ENCODE peak calls at places on chromosome 1, in eight cellular contexts. J is astrocyte of the spinal cord; F is stimulated activated CD8-positive, alpha-beta memory T cell treated with anti-CD3 and anti-CD28 coated beads, Interleukin-12 subunit alpha, Interleukin-12 subunit beta, amount 100 ng/mL, for 4 hours; I is T-helper 2 cell; B is colonic mucosa; D is activated CD4-positive, CD25-positive, alpha-beta regulatory T cell; L is IMR-90; T is activated T-cell treated with anti-CD3 and anti-CD28 coated beads for 1 hour. E is an unnamed sample.

GRCh38 chr1:110945626-110946025 is 18.1 kb downstream of the LRIF1 start:
- DNase-seq in J (no peak), F (no peak), I (no peak), B (no peak), D (no peak), L (no peak), T (no peak), E (no peak)

GRCh38 chr1:7358346-7358745 is 412.8 kb upstream of the VAMP3 start:
- DNase-seq in J (no peak), F (no peak), I (no peak), B (no peak), D (no peak), L (no peak), T (no peak), E (no peak)

GRCh38 chr1:107477233-107477632 is 336.4 kb downstream of the NTNG1 start:
- DNase-seq in J (no peak), F (no peak), I (no peak), B (peak), D (no peak), L (no peak), T (no peak), E (no peak)

GRCh38 chr1:96698332-96698983 is 23.1 kb upstream of the PTBP2 start:
- DNase-seq in J (peak), F (no peak), I (no peak), B (no peak), D (no peak), L (peak), T (no peak), E (no peak)

GRCh38 chr1:92536593-92537332 is 50.0 kb upstream of the GFI1 start:
- DNase-seq in J (peak), F (no peak), I (no peak), B (no peak), D (no peak), L (peak), T (no peak), E (no peak)

GRCh38 chr1:61585714-61586113 is 139.2 kb downstream of the TM2D1 start:
- DNase-seq in J (no peak), F (no peak), I (no peak), B (peak), D (no peak), L (no peak), T (no peak), E (no peak)

GRCh38 chr1:212366901-212367300 is 47.8 kb downstream of the PACC1 start:
- DNase-seq in J (peak), F (no peak), I (no peak), B (no peak), D (no peak), L (peak), T (no peak), E (no peak)

GRCh38 chr1:86552376-86552775 is 5.5 kb downstream of the CLCA4 start:
- DNase-seq in J (no peak), F (no peak), I (no peak), B (no peak), D (no peak), L (no peak), T (no peak), E (no peak)

GRCh38 chr1:27109103-27109822 is 45.7 kb downstream of the SLC9A1 start:
- DNase-seq in J (no peak), F (no peak), I (no peak), B (peak), D (no peak), L (no peak), T (no peak), E (no peak)

GRCh38 chr1:201536542-201536941 is 2.4 kb upstream of the NAV1 start:
- DNase-seq in J (peak), F (no peak), I (no peak), B (no peak), D (no peak), L (peak), T (no peak), E (no peak)

GRCh38 chr1:154353460-154353904 is 28.2 kb downstream of the ATP8B2 start:
- DNase-seq in J (peak), F (no peak), I (no peak), B (peak), D (no peak), L (peak), T (no peak), E (no peak)

GRCh38 chr1:229191066-229191674 is 79.7 kb upstream of the RAB4A start:
- DNase-seq in J (no peak), F (no peak), I (no peak), B (no peak), D (no peak), L (peak), T (no peak), E (no peak)

GRCh38 chr1:231410041-231410591 is 12.0 kb downstream of the EGLN1 start:
- DNase-seq in J (peak), F (no peak), I (no peak), B (no peak), D (no peak), L (peak), T (no peak), E (no peak)

GRCh38 chr1:26922201-26922729 is 722 bp downstream of the NUDC start:
- DNase-seq in J (no peak), F (no peak), I (no peak), B (no peak), D (no peak), L (peak), T (no peak), E (no peak)

GRCh38 chr1:156412653-156413309 is 43.8 kb downstream of the RHBG start:
- DNase-seq in J (no peak), F (no peak), I (no peak), B (no peak), D (no peak), L (no peak), T (no peak), E (no peak)

GRCh38 chr1:1907098-1907736 is 7.8 kb upstream of the CALML6 start:
- DNase-seq in J (no peak), F (no peak), I (no peak), B (peak), D (no peak), L (no peak), T (no peak), E (no peak)

E was measured in T-helper 9 cell.